ENCODE peak calls at places on chromosome 13, in four cellular contexts. K is endothelial cell of umbilical vein, E is GM12878, X is HCT116. R is an unnamed sample.

GRCh38 chr13:20438801-20439200 is 86.9 kb downstream of the CRYL1 start:
- DNase-seq in K (no peak), E (no peak), X (no peak), R (no peak)

GRCh38 chr13:98828614-98829013 is 76.1 kb upstream of the SLC15A1 start:
- DNase-seq in K (no peak), E (no peak), X (no peak), R (no peak)

GRCh38 chr13:31166591-31166990 is 4.9 kb upstream of the HSPH1 start:
- DNase-seq in K (no peak), E (no peak), X (no peak), R (no peak)

GRCh38 chr13:79782541-79783216 is 301.7 kb downstream of the NDFIP2 start:
- DNase-seq in K (peak), E (no peak), X (no peak), R (no peak)

GRCh38 chr13:105196052-105196451 is 1339.4 kb downstream of the EFNB2 start:
- DNase-seq in K (peak), E (no peak), X (no peak), R (peak)

GRCh38 chr13:33228645-33229445 is 56.7 kb downstream of the STARD13 start:
- DNase-seq in K (peak), E (no peak), X (peak), R (no peak)

GRCh38 chr13:107680115-107680514 is 535.2 kb downstream of the LIG4 start:
- DNase-seq in K (peak), E (no peak), X (no peak), R (no peak)

GRCh38 chr13:49926019-49926418 is 10.1 kb downstream of the SPRYD7 start:
- DNase-seq in K (no peak), E (no peak), X (no peak), R (no peak)

GRCh38 chr13:25300861-25301346 is 521 bp upstream of the NUP58 start:
- DNase-seq in K (no peak), E (no peak), X (no peak), R (no peak)

DNA sequence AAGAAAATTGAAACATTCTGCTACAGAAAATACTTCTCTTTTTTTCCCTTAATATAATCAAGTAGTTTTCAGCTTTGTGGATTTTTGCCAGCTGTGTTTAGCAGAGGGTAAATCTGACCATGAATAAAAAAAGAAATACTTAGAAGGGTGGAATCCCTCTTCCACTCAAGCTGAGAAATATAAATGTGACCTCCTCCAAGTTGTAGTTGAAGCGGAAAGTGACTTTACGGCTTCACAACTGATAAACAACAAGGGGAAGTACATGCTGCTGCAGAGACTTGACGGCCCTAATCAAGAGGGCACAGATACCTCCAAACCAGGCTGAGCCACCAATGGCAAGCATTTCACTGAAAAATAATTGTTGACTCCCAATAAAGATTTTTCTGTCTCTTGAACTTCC is 785.0 kb downstream of the SLITRK5 start:
- DNase-seq in K (no peak), E (no peak), X (no peak), R (no peak)
- H3K27ac ChIP-seq in K (no peak), E (no peak), X (no peak), R (no peak)

DNA sequence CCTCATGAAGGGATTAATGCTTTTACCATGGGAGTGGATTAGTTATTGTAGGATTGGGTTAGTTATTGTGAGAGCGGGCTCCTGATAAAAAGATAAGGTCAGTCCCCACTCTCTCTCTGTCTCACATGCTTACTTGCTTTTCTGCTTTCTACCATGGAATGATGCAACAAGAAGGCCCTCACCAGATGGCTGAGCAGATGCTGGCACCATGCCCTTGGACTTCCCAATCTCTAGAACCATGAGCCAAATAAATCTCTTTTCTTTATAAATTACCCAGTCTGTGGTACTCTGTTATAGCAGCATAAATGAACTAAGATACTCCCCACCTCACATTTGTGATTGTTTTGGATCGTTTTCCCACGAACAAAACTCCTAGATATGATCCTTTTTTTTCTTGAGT is 353.8 kb downstream of the DNAJC15 start:
- DNase-seq in K (peak), E (no peak), X (no peak), R (no peak)
- H3K9ac ChIP-seq in K (no peak), E (no peak), X (no peak), R (no peak)

DNA sequence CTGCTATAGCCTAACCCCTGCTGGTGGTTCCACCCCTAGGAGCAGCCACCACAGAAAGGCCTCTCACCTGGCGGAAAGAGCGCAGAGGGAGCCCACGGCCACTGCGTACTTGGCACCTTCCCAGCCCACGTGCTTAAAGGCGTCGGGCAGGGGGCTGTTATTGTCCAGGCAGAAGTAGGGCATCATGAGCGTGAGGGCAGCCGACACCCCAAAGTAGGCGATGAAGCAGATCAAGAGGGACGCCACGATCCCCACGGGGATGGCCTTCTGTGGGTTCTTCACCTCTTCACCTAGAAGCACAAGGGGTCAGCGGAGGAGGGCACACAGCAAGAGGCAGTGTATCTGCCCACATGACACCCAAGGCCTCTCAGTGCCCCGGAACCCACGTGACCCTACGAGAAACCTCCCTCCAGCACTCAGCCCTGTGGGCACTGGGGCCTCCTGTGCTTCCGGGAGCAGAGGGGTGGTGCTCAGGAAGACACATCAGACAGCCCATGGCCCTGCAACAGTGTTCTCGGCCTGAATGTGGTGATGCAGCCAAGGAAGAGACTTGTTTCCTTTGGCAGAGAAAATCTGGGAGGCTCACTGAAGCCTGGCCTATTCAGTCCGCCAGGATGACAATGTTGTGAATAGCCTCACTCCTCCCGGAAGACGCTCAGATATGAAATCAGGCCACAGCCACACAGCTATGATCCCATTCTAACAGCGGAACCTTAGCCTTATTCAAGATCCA is 72.1 kb downstream of the SLC7A1 start:
- DNase-seq in K (peak), E (no peak), X (no peak), R (no peak)
- TF ChIP-seq POLR2AphosphoS5 in K (no peak), E (no peak), X (no peak), R (no peak)

DNA sequence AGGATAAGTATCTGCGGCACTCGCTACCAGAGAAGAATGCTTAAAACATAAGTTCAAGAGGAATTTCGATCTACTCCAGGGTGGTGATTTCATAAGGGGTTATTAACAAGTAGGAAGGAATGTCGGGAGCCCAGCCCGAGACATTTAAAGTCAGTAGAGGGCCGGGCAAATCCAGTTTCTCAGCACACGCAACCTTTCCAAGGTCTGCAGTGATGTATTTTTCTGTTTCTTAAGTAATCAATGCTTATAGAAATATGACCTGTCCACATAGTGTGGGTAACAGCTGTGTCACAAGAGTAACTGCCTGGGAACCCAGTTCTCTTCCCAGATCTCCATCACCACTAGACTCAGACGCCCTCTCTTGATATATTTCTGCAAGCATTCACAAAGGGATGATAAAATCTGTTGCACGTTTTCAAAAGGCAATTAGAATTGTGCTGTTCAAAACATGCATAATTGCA is 525.9 kb downstream of the MYO16 start:
- DNase-seq in K (peak), E (no peak), X (peak), R (no peak)
- H3K27ac ChIP-seq in K (peak), E (no peak), X (peak), R (peak)

DNA sequence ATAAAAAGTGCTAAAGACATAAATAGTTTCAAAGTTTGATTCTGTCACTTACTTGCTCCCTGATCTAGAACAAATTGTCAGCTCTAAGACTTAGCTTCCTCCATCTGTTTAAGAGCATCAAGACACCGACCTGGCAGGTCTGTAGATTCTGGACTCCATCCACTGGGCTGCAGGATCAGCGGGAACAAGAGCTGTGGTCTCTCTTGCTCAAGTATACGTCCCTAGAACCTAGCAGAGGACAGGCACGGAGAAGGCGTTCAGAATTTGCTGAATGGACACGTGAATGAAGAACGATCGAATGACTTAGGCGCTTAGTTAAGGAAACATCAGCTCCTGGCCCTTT is 1.1 kb downstream of the DZIP1 start:
- DNase-seq in K (no peak), E (no peak), X (no peak), R (no peak)
- H3K9ac ChIP-seq in K (peak), E (peak), X (no peak), R (no peak)

DNA sequence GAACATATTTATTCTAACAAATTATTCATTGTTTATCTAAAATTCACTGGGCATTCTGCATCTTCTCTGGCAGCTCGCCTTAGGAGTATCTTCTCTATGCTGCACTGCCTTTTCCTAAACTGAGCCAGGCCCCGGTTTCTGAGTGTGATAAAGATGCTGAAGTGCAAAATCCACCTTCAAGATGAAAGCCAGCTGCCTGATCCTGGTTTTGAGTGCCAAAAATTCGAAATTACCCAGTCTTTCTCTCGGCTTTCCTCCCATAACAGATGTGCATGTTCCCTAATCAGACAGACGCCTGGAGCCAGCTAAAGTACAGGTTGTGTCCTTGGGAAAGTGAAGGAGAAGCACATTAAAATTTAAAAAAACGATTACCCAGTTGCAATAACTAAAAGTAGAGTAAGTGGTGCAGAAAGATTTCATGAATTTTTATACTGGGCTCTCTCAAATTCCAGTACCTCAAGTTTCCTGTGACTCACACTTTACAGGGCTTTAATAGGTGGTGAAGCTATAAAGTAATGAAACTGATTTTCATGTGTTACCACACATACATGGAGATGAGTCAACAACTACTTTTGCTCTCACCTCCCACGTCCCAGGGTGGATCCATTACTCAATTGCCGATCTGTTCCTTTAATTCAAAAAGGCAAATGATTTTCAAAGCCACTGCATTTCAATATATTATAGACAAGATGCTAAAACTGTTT is 65.0 kb upstream of the GTF2F2 start:
- DNase-seq in K (peak), E (peak), X (peak), R (peak)
- TF ChIP-seq POLR2AphosphoS5 in K (no peak), E (no peak), X (peak), R (no peak)